ENCODE peak calls at places on chromosomes 16 and 17, in nine cellular contexts. E is endodermal cell; L is PC-9; R is heart right ventricle; A is BE2C; N is GM12878; V is lung; C is mucosa of descending colon; D is CD8-positive, alpha-beta memory T cell. Y is an unnamed sample. For H3K4me1, the result is how much of the 10 kb centered on the place peaks cover.

GRCh38 chr16:912322-912683 is 58.5 kb downstream of the LMF1 start:
- DNase-seq in C (no peak), N (no peak), L (no peak), E (no peak), D (no peak), R (no peak), A (no peak), V (no peak), Y (no peak)

GRCh38 chr17:17557796-17558195 is 33.7 kb downstream of the PEMT start:
- DNase-seq in V (no peak), E (no peak), D (no peak), C (no peak), R (no peak), L (no peak), N (no peak), A (no peak), Y (no peak)

GRCh38 chr16:54430491-54431030 is 144.0 kb upstream of the IRX3 start:
- DNase-seq in L (no peak), R (no peak), N (no peak), A (no peak), C (no peak), V (no peak), E (peak), D (no peak), Y (no peak)

GRCh38 chr16:26664086-26664485 is 402.6 kb upstream of the C16orf82 start:
- DNase-seq in R (no peak), V (no peak), E (no peak), D (no peak), N (no peak), C (no peak), L (no peak), A (no peak), Y (no peak)

GRCh38 chr17:31310877-31311276 is 3.0 kb downstream of the EVI2B start:
- DNase-seq in N (no peak), C (peak), D (no peak), R (no peak), V (no peak), E (no peak), A (no peak), L (no peak), Y (no peak)

GRCh38 chr17:80646328-80646727 is 101.7 kb downstream of the RPTOR start:
- DNase-seq in E (peak), V (no peak), C (no peak), A (no peak), R (no peak), D (no peak), L (no peak), N (no peak), Y (no peak)

GRCh38 chr16:72921106-72921505 is 126.8 kb downstream of the ZFHX3 start:
- DNase-seq in L (no peak), V (no peak), N (no peak), A (no peak), D (no peak), C (no peak), E (no peak), R (no peak), Y (no peak)

GRCh38 chr16:78882751-78883150 is 717.8 kb downstream of the MAF start:
- DNase-seq in A (no peak), N (no peak), C (no peak), E (no peak), R (no peak), V (no peak), L (no peak), D (no peak), Y (no peak)

GRCh38 chr16:83113317-83113716 is 486.5 kb downstream of the CDH13 start:
- DNase-seq in N (no peak), C (peak), E (peak), V (no peak), D (no peak), A (no peak), R (no peak), L (no peak), Y (peak)

GRCh38 chr17:21235921-21236320 is 17.3 kb downstream of the NATD1 start:
- DNase-seq in R (no peak), A (no peak), C (no peak), D (no peak), N (no peak), L (no peak), E (no peak), V (no peak), Y (no peak)

GRCh38 chr17:40564883-40565744 is at the start of gene CCR7:
- DNase-seq in N (no peak), L (no peak), D (peak), V (no peak), C (no peak), R (no peak), A (no peak), E (peak), Y (no peak)

GRCh38 chr17:82940226-82941020 is 100.6 kb upstream of the ZNF750 start:
- DNase-seq in L (no peak), C (no peak), A (peak), V (no peak), D (no peak), E (no peak), N (no peak), R (no peak), Y (no peak)

GRCh38 chr17:7235693-7236665 is 1.7 kb upstream of the DVL2 start:
- DNase-seq in E (no peak), V (no peak), C (no peak), A (no peak), R (no peak), L (no peak), D (no peak), N (no peak), Y (no peak)

GRCh38 chr16:53089434-53090270 is 34.9 kb downstream of the CHD9 start:
- DNase-seq in E (no peak), N (no peak), R (peak), A (no peak), D (no peak), L (no peak), C (peak), V (no peak), Y (peak)

GRCh38 chr17:15908378-15908777 is 36.6 kb upstream of the ADORA2B start:
- DNase-seq in N (no peak), R (no peak), V (no peak), E (no peak), A (no peak), L (no peak), D (no peak), C (no peak), Y (no peak)

GRCh38 chr16:20879175-20880053 is 20.7 kb downstream of the DCUN1D3 start:
- DNase-seq in R (no peak), D (no peak), L (no peak), C (no peak), E (no peak), A (no peak), V (no peak), N (peak), Y (no peak)

GRCh38 chr17:64384253-64385186 is 6.1 kb downstream of the PECAM1 start:
- DNase-seq in A (no peak), E (no peak), C (no peak), D (peak), L (peak), V (no peak), R (no peak), N (no peak), Y (no peak)

GRCh38 chr16:53732296-53732929 is 28.5 kb downstream of the FTO start:
- DNase-seq in C (peak), N (no peak), R (no peak), L (peak), D (no peak), V (no peak), E (no peak), A (no peak), Y (peak)

GRCh38 chr17:32265192-32265895 is at the start of gene RHBDL3:
- DNase-seq in V (no peak), C (peak), N (no peak), L (peak), E (peak), R (no peak), D (peak), A (peak), Y (no peak)

GRCh38 chr17:82097187-82097918 is 683 bp downstream of the FASN start:
- DNase-seq in E (peak), R (peak), A (peak), C (peak), L (peak), N (no peak), V (no peak), D (peak), Y (peak)

GRCh38 chr17:32970281-32970680 is 21.4 kb upstream of the SPACA3 start:
- DNase-seq in N (peak), A (no peak), E (no peak), D (no peak), V (no peak), L (no peak), R (no peak), C (no peak), Y (no peak)

GRCh38 chr16:68263559-68264127 is 683 bp upstream of the SLC7A6 start:
- DNase-seq in L (no peak), E (no peak), D (no peak), R (no peak), V (no peak), A (no peak), C (no peak), N (no peak), Y (no peak)
- H3K4me1 ChIP-seq in L (under half), E (under half), D (under half), R (under half), V (under half), A (under half), C (under half), N (under half), Y (under half)

GRCh38 chr16:19755268-19755667 is 37.2 kb downstream of the IQCK start:
- DNase-seq in A (no peak), V (no peak), D (no peak), L (no peak), E (no peak), N (no peak), C (no peak), R (no peak), Y (no peak)

GRCh38 chr16:19754644-19755036 is 36.6 kb downstream of the IQCK start:
- DNase-seq in L (peak), N (no peak), E (no peak), C (no peak), V (no peak), D (no peak), R (no peak), A (no peak), Y (no peak)

GRCh38 chr16:19757026-19757425 is 39.0 kb downstream of the IQCK start:
- DNase-seq in R (no peak), C (no peak), A (no peak), V (no peak), N (no peak), E (no peak), D (no peak), L (no peak), Y (no peak)

GRCh38 chr16:19751478-19751877 is 33.4 kb downstream of the IQCK start:
- DNase-seq in L (no peak), V (no peak), C (no peak), N (no peak), R (no peak), D (no peak), A (no peak), E (no peak), Y (no peak)

DNA sequence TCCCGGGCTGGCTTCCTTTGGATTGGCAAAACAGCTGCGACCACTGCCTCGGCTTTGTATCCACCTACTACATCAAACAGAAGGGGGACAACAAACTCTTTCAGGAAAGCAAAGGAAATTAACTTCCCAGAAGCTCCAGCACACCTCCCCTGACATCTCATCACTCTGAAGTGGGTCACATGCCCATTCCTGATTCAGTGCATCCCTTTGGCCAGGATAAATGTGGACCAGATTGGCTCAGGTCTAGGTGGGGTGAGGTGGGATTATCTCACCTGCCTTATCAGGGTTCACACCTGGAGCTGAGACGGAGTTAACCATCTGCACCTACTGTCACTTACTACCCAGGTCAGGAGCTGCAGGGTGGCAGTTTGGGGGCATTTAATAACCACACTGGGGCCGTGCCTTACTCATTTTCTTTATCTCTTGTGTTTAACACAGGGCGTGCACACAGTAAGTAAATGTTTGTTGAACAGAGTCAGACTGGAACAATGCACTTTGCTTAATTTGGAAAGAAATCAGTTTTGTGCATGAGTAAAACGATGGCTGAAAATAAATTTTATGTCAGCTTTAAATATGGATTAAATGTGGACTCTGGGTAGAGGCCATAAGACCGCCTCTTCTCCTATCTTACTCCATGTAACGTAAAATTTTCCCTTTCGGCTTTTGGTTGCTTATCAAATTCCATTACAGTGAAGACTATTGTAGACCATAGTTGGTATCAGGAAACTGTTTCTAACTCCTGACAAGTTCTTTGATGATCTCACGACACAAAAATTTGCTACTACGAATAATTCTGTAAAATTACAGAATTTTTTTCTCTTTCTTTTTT is 36.0 kb downstream of the IQCK start:
- DNase-seq in D (no peak), A (no peak), E (no peak), V (no peak), L (peak), N (no peak), C (peak), R (no peak), Y (peak)
- H3K4me3 ChIP-seq in D (no peak), A (no peak), E (no peak), V (no peak), L (no peak), N (no peak), C (no peak), R (no peak), Y (no peak)

GRCh38 chr16:8868272-8869211 is at the start of gene CARHSP1:
- DNase-seq in L (peak), N (peak), C (peak), R (peak), A (peak), V (peak), E (peak), D (peak), Y (peak)
- H3K4me1 ChIP-seq in L (under half), N (under half), C (under half), R (under half), A (under half), V (under half), E (under half), D (under half), Y (under half)

DNA sequence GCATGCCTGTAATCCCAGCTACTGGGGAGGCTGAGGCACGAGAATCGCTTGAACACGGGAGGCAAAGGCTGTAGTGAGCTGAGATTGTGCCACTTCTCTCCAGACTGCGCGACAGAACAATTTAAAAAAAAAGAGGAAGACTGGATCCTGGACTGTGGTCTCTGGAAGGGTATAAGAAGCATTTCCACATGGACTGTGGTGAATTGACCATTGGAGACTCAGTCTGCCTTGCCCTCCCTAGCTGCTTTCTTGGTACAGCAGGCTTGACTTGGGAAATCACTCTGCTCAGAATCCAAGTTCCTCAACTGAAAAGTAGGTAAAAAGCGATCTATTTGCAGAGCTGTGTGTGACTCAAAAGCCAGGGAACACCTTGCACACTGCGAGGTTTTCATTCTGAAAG is 1.0 kb upstream of the MGRN1 start:
- DNase-seq in E (no peak), V (no peak), D (no peak), R (no peak), L (no peak), N (no peak), C (no peak), A (no peak), Y (no peak)
- H3K4me3 ChIP-seq in E (no peak), V (no peak), D (no peak), R (no peak), L (no peak), N (peak), C (no peak), A (no peak), Y (no peak)

DNA sequence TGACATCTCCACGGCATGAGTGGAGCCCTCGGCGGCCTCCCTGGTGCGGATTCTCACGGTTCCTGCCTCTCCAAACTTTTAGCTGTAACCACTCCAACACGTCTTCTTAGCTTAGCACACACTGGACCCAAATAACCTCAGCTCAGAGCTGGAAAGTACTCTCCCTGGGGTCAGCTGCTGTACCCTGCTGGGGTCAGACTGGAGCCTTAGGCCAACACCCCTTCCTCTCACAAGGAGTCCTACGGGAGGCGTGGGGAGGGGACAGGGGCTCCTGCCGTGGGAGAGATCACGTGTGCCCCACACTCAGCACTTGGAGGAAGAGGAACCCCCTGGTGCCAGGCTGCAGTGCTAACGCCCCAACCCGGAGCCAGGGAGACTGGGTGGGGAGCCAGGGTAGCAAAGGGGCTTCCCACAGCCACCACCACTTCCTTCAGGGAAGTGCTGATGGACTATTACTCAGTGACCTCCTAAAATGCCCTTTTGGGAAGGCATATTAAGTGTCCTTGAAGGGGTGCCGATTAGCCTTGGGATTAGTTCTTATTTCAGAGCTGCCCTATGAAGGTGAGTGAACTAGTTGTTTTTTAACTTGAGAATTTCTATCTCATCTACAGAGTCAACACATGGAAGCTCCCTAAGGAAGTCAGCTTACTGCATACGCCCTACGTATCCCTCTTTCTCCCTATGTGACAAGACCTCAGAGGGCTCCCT is 124.0 kb downstream of the HIC1 start:
- DNase-seq in R (peak), L (no peak), E (no peak), D (no peak), V (no peak), N (no peak), A (no peak), C (no peak), Y (no peak)
- H3K4me1 ChIP-seq in R (half or more), L (under half), E (under half), D (under half), V (half or more), N (under half), A (under half), C (under half), Y (under half)

GRCh38 chr16:57873218-57873617 is 70.9 kb upstream of the KIFC3 start:
- DNase-seq in C (no peak), D (no peak), L (no peak), E (peak), R (no peak), V (no peak), N (no peak), A (no peak), Y (no peak)
- H3K4me3 ChIP-seq in C (no peak), D (no peak), L (no peak), E (no peak), R (no peak), V (no peak), N (no peak), A (no peak), Y (no peak)